ENCODE peak calls at places on chromosomes 7 and 10, in six cellular contexts. L is aorta, W is MV-4-11, R is progenitor cell of endocrine pancreas, K is Right ventricle myocardium inferior, N is non-pigmented ciliary epithelial cell. A is an unnamed sample.

GRCh38 chr7:157320607-157320979 is 16.2 kb upstream of the DNAJB6 start:
- DNase-seq in L (no peak), W (no peak), R (no peak), K (no peak), N (no peak), A (no peak)

GRCh38 chr7:39946693-39947092 is 3.4 kb upstream of the CDK13 start:
- DNase-seq in L (no peak), W (no peak), R (no peak), K (no peak), N (no peak), A (no peak)

GRCh38 chr7:138768251-138768650 is 29.5 kb upstream of the TMEM213 start:
- DNase-seq in L (no peak), W (no peak), R (no peak), K (no peak), N (no peak), A (no peak)

GRCh38 chr7:144390481-144390880 is 13.0 kb downstream of the NOBOX start:
- DNase-seq in L (no peak), W (no peak), R (no peak), K (no peak), N (no peak), A (no peak)

GRCh38 chr7:31002256-31002655 is 38.5 kb downstream of the GHRHR start:
- DNase-seq in L (no peak), W (no peak), R (no peak), K (no peak), N (no peak), A (no peak)

GRCh38 chr7:106111671-106112117 is 418 bp downstream of the SYPL1 start:
- DNase-seq in L (peak), W (peak), R (no peak), K (peak), N (no peak), A (peak)

GRCh38 chr7:36763084-36763807 is 39.0 kb upstream of the AOAH start:
- DNase-seq in L (no peak), W (no peak), R (no peak), K (no peak), N (no peak), A (no peak)

GRCh38 chr10:58282615-58283014 is 13.7 kb downstream of the CISD1 start:
- DNase-seq in L (no peak), W (peak), R (no peak), K (no peak), N (no peak), A (no peak)

GRCh38 chr10:49419005-49419404 is 23.1 kb upstream of the DRGX start:
- DNase-seq in L (no peak), W (peak), R (no peak), K (no peak), N (no peak), A (no peak)

GRCh38 chr7:139430443-139430842 is 53.0 kb downstream of the KLRG2 start:
- DNase-seq in L (no peak), W (no peak), R (no peak), K (no peak), N (no peak), A (no peak)

GRCh38 chr10:98664329-98665042 is 217.8 kb upstream of the HPS1 start:
- DNase-seq in L (no peak), W (no peak), R (no peak), K (no peak), N (no peak), A (peak)